ENCODE peak calls at places on chromosomes 2 and 18, in nine cellular contexts. One of them, this sample, is unnamed.

GRCh38 chr2:64410673-64411072 is 43.3 kb upstream of the LGALSL start:
- DNase-seq in GM23248: peak; percentile 9
- DNase-seq in tibial artery: no peak
- DNase-seq in brain microvascular endothelial cell: no peak
- DNase-seq in MM.1S: no peak
- DNase-seq in IMR-90: no peak
- DNase-seq in heart right ventricle: no peak
- DNase-seq in A549: no peak
- DNase-seq in upper lobe of right lung: no peak
- DNase-seq in this sample: no peak

GRCh38 chr2:63950414-63950813 is 68.8 kb downstream of the VPS54 start:
- DNase-seq in GM23248: no peak
- DNase-seq in tibial artery: no peak
- DNase-seq in brain microvascular endothelial cell: no peak
- DNase-seq in MM.1S: no peak
- DNase-seq in IMR-90: no peak
- DNase-seq in heart right ventricle: no peak
- DNase-seq in A549: no peak
- DNase-seq in upper lobe of right lung: no peak
- DNase-seq in this sample: no peak

GRCh38 chr18:22349317-22349898 is 68.3 kb downstream of the CTAGE1 start:
- DNase-seq in GM23248: peak; percentile 27
- DNase-seq in tibial artery: peak; percentile 70
- DNase-seq in brain microvascular endothelial cell: no peak
- DNase-seq in MM.1S: no peak
- DNase-seq in IMR-90: no peak
- DNase-seq in heart right ventricle: no peak
- DNase-seq in A549: no peak
- DNase-seq in upper lobe of right lung: no peak
- DNase-seq in this sample: no peak

GRCh38 chr18:4060427-4061281 is 394.5 kb downstream of the DLGAP1 start:
- DNase-seq in GM23248: no peak
- DNase-seq in tibial artery: no peak
- DNase-seq in brain microvascular endothelial cell: no peak
- DNase-seq in MM.1S: no peak
- DNase-seq in IMR-90: no peak
- DNase-seq in heart right ventricle: no peak
- DNase-seq in A549: no peak
- DNase-seq in upper lobe of right lung: no peak
- DNase-seq in this sample: no peak

GRCh38 chr2:28707592-28707991 is 44.0 kb upstream of the PPP1CB start:
- DNase-seq in GM23248: no peak
- DNase-seq in tibial artery: no peak
- DNase-seq in brain microvascular endothelial cell: no peak
- DNase-seq in MM.1S: no peak
- DNase-seq in IMR-90: no peak
- DNase-seq in heart right ventricle: no peak
- DNase-seq in A549: no peak
- DNase-seq in upper lobe of right lung: no peak
- DNase-seq in this sample: peak; percentile 16

GRCh38 chr2:235820571-235820970 is 326.7 kb downstream of the AGAP1 start:
- DNase-seq in GM23248: peak; percentile 24
- DNase-seq in tibial artery: no peak
- DNase-seq in brain microvascular endothelial cell: no peak
- DNase-seq in MM.1S: no peak
- DNase-seq in IMR-90: peak; percentile 68
- DNase-seq in heart right ventricle: no peak
- DNase-seq in A549: no peak
- DNase-seq in upper lobe of right lung: no peak
- DNase-seq in this sample: no peak

GRCh38 chr18:3540805-3541548 is 91.0 kb downstream of the TGIF1 start:
- DNase-seq in GM23248: no peak
- DNase-seq in tibial artery: no peak
- DNase-seq in brain microvascular endothelial cell: no peak
- DNase-seq in MM.1S: no peak
- DNase-seq in IMR-90: no peak
- DNase-seq in heart right ventricle: no peak
- DNase-seq in A549: no peak
- DNase-seq in upper lobe of right lung: no peak
- DNase-seq in this sample: no peak

GRCh38 chr18:70288851-70289328 is at the start of gene SOCS6:
- DNase-seq in GM23248: peak; percentile 79
- DNase-seq in tibial artery: peak; percentile 73
- DNase-seq in brain microvascular endothelial cell: no peak
- DNase-seq in MM.1S: peak; percentile 72
- DNase-seq in IMR-90: peak; percentile 66
- DNase-seq in heart right ventricle: peak; percentile 77
- DNase-seq in A549: no peak
- DNase-seq in upper lobe of right lung: peak; percentile 89
- DNase-seq in this sample: peak; percentile 86

GRCh38 chr18:41370740-41371623 is 584.1 kb upstream of the PIK3C3 start:
- DNase-seq in GM23248: no peak
- DNase-seq in tibial artery: no peak
- DNase-seq in brain microvascular endothelial cell: no peak
- DNase-seq in MM.1S: no peak
- DNase-seq in IMR-90: no peak
- DNase-seq in heart right ventricle: no peak
- DNase-seq in A549: no peak
- DNase-seq in upper lobe of right lung: no peak
- DNase-seq in this sample: no peak

GRCh38 chr2:3129867-3130266 is 247.8 kb downstream of the EIPR1 start:
- DNase-seq in GM23248: no peak
- DNase-seq in tibial artery: peak; percentile 7
- DNase-seq in brain microvascular endothelial cell: no peak
- DNase-seq in MM.1S: no peak
- DNase-seq in IMR-90: no peak
- DNase-seq in heart right ventricle: no peak
- DNase-seq in A549: no peak
- DNase-seq in upper lobe of right lung: no peak
- DNase-seq in this sample: peak; percentile 34

GRCh38 chr2:166881177-166881576 is 7.1 kb upstream of the XIRP2 start:
- DNase-seq in GM23248: no peak
- DNase-seq in tibial artery: no peak
- DNase-seq in brain microvascular endothelial cell: no peak
- DNase-seq in MM.1S: no peak
- DNase-seq in IMR-90: peak; percentile 76
- DNase-seq in heart right ventricle: no peak
- DNase-seq in A549: no peak
- DNase-seq in upper lobe of right lung: no peak
- DNase-seq in this sample: no peak

GRCh38 chr18:21598726-21599584 is 1.5 kb downstream of the ESCO1 start:
- DNase-seq in GM23248: peak; percentile 6
- DNase-seq in tibial artery: no peak
- DNase-seq in brain microvascular endothelial cell: no peak
- DNase-seq in MM.1S: no peak
- DNase-seq in IMR-90: no peak
- DNase-seq in heart right ventricle: no peak
- DNase-seq in A549: peak; percentile 56
- DNase-seq in upper lobe of right lung: no peak
- DNase-seq in this sample: peak; percentile 73

GRCh38 chr2:173708757-173709156 is 256.4 kb downstream of the SP3 start:
- DNase-seq in GM23248: no peak
- DNase-seq in tibial artery: no peak
- DNase-seq in brain microvascular endothelial cell: no peak
- DNase-seq in MM.1S: no peak
- DNase-seq in IMR-90: peak; percentile 1
- DNase-seq in heart right ventricle: no peak
- DNase-seq in A549: no peak
- DNase-seq in upper lobe of right lung: no peak
- DNase-seq in this sample: no peak

GRCh38 chr18:76824136-76824676 is 1.8 kb downstream of the ZNF236 start:
- DNase-seq in GM23248: no peak
- DNase-seq in tibial artery: no peak
- DNase-seq in brain microvascular endothelial cell: no peak
- DNase-seq in MM.1S: no peak
- DNase-seq in IMR-90: no peak
- DNase-seq in heart right ventricle: no peak
- DNase-seq in A549: no peak
- DNase-seq in upper lobe of right lung: no peak
- DNase-seq in this sample: no peak
- H3K4me3 ChIP-seq in GM23248: peak overlapping the region; percentile 81
- H3K4me3 ChIP-seq in tibial artery: no peak overlapping the region
- H3K4me3 ChIP-seq in brain microvascular endothelial cell: peak overlapping the region; percentile 79
- H3K4me3 ChIP-seq in MM.1S: no peak overlapping the region
- H3K4me3 ChIP-seq in IMR-90: no peak overlapping the region
- H3K4me3 ChIP-seq in heart right ventricle: peak overlapping the region; percentile 71
- H3K4me3 ChIP-seq in A549: peak overlapping the region; percentile 71
- H3K4me3 ChIP-seq in upper lobe of right lung: peak overlapping the region; percentile 71
- H3K4me3 ChIP-seq in this sample: no peak overlapping the region

DNA sequence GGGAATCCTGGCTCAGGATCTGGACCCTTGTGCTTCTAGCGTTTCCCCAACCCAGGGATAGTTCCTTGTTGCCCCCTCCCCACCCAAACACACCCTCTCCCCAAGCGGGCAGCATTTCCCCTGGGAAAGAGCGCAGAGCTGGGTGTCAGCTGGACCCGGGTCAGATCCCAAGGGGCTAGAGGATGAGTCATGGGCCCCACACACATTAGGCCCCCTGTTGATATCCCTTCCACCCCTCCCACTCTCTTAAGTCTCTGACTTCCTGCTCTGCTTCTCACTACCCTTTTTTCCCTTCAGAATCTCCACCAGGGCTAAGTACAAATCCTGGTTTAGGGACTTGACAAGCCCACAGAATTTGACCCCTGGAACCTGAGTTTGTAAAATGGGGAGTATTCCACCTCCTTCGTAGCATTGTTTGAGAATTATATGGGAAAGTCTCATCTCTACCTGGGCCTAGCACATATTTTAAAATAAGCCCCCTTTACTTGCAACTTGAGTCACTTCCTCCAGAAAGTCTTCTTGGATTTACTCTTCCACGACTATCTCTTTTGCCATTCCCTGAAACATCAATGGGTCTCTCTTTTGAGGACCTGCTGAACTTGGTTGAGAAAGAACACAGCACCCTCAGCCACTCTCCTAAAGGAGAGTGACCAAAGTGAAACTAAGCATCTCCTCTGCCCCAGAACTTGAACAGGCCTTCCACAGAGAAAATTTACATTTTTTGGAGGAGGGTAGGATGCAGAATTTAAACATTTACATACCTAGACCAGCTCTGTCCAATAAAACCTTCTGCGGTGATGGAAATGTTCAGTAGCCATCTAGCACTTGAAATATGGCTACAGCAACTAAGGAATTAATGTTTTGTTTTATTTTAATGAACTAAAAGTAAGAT is 4.7 kb downstream of the RTKN start:
- DNase-seq in GM23248: no peak
- DNase-seq in tibial artery: no peak
- DNase-seq in brain microvascular endothelial cell: peak; percentile 48
- DNase-seq in MM.1S: no peak
- DNase-seq in IMR-90: no peak
- DNase-seq in heart right ventricle: no peak
- DNase-seq in A549: no peak
- DNase-seq in upper lobe of right lung: no peak
- DNase-seq in this sample: peak; percentile 46
- H3K4me3 ChIP-seq in GM23248: no peak overlapping the region
- H3K4me3 ChIP-seq in tibial artery: no peak overlapping the region
- H3K4me3 ChIP-seq in brain microvascular endothelial cell: no peak overlapping the region
- H3K4me3 ChIP-seq in MM.1S: no peak overlapping the region
- H3K4me3 ChIP-seq in IMR-90: no peak overlapping the region
- H3K4me3 ChIP-seq in heart right ventricle: no peak overlapping the region
- H3K4me3 ChIP-seq in A549: no peak overlapping the region
- H3K4me3 ChIP-seq in upper lobe of right lung: no peak overlapping the region
- H3K4me3 ChIP-seq in this sample: no peak overlapping the region

GRCh38 chr2:233853883-233854240 is 473 bp downstream of the HJURP start:
- DNase-seq in GM23248: no peak
- DNase-seq in tibial artery: peak; percentile 51
- DNase-seq in brain microvascular endothelial cell: no peak
- DNase-seq in MM.1S: no peak
- DNase-seq in IMR-90: no peak
- DNase-seq in heart right ventricle: no peak
- DNase-seq in A549: no peak
- DNase-seq in upper lobe of right lung: no peak
- DNase-seq in this sample: no peak

GRCh38 chr2:233853353-233853752 is 982 bp downstream of the HJURP start:
- DNase-seq in GM23248: peak; percentile 24
- DNase-seq in tibial artery: no peak
- DNase-seq in brain microvascular endothelial cell: no peak
- DNase-seq in MM.1S: no peak
- DNase-seq in IMR-90: no peak
- DNase-seq in heart right ventricle: no peak
- DNase-seq in A549: peak; percentile 34
- DNase-seq in upper lobe of right lung: no peak
- DNase-seq in this sample: no peak

GRCh38 chr2:233854241-233854981 is at the start of gene HJURP:
- DNase-seq in GM23248: peak; percentile 98
- DNase-seq in tibial artery: peak; percentile 96
- DNase-seq in brain microvascular endothelial cell: peak; percentile 95
- DNase-seq in MM.1S: peak; percentile 96
- DNase-seq in IMR-90: peak; percentile 96
- DNase-seq in heart right ventricle: peak; percentile 89
- DNase-seq in A549: peak; percentile 97
- DNase-seq in upper lobe of right lung: peak; percentile 93
- DNase-seq in this sample: peak; percentile 95

GRCh38 chr2:233856184-233856583 is 1.8 kb upstream of the HJURP start:
- DNase-seq in GM23248: no peak
- DNase-seq in tibial artery: no peak
- DNase-seq in brain microvascular endothelial cell: no peak
- DNase-seq in MM.1S: no peak
- DNase-seq in IMR-90: no peak
- DNase-seq in heart right ventricle: no peak
- DNase-seq in A549: no peak
- DNase-seq in upper lobe of right lung: no peak
- DNase-seq in this sample: no peak

DNA sequence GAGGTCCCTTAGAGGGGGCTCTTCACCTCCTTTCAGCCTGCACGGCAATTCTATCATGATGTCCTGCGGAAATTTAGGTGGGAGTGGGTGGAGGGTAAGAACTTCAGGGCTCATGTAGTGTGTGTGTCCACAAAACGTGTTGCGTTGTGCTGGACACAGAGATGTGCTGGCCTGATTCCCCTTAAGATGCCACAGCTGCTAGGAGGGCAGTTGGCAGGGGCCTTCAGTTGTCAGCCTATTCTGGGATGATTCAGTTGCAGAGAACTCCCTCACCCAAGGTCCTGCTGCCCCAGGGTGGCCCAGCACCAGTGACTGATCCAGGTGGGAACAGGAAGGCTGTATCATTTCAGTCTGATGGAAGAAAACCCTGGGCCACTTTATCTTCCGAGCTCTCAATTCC is 1.0 kb upstream of the HJURP start:
- DNase-seq in GM23248: no peak
- DNase-seq in tibial artery: no peak
- DNase-seq in brain microvascular endothelial cell: no peak
- DNase-seq in MM.1S: no peak
- DNase-seq in IMR-90: no peak
- DNase-seq in heart right ventricle: no peak
- DNase-seq in A549: no peak
- DNase-seq in upper lobe of right lung: no peak
- DNase-seq in this sample: no peak
- H3K4me3 ChIP-seq in GM23248: peak overlapping the region; percentile 95
- H3K4me3 ChIP-seq in tibial artery: no peak overlapping the region
- H3K4me3 ChIP-seq in brain microvascular endothelial cell: no peak overlapping the region
- H3K4me3 ChIP-seq in MM.1S: no peak overlapping the region
- H3K4me3 ChIP-seq in IMR-90: no peak overlapping the region
- H3K4me3 ChIP-seq in heart right ventricle: no peak overlapping the region
- H3K4me3 ChIP-seq in A549: peak overlapping the region; percentile 76
- H3K4me3 ChIP-seq in upper lobe of right lung: no peak overlapping the region
- H3K4me3 ChIP-seq in this sample: no peak overlapping the region

DNA sequence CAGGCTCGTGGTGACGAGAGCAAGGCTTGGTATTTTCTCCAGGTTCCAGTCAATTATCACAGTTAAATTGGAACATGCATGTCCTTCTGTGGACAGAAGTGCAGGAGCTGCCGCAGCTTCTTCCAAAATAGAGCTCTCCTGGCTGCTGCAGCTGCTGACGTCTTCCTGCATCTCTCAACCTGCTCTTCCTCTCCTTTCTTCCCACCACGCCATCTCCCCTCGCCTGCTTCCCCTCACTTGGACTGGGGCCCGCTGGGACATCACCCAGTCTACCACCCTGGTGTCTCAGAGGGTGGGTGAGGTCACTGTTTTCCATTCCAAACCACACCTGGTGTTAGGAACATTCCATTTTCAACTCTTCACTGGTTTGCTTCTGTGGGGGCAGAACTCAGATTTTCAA is 41.4 kb downstream of the SPP2 start:
- DNase-seq in GM23248: peak; percentile 7
- DNase-seq in tibial artery: no peak
- DNase-seq in brain microvascular endothelial cell: no peak
- DNase-seq in MM.1S: no peak
- DNase-seq in IMR-90: no peak
- DNase-seq in heart right ventricle: no peak
- DNase-seq in A549: no peak
- DNase-seq in upper lobe of right lung: no peak
- DNase-seq in this sample: no peak
- H3K4me3 ChIP-seq in GM23248: no peak overlapping the region
- H3K4me3 ChIP-seq in tibial artery: no peak overlapping the region
- H3K4me3 ChIP-seq in brain microvascular endothelial cell: no peak overlapping the region
- H3K4me3 ChIP-seq in MM.1S: no peak overlapping the region
- H3K4me3 ChIP-seq in IMR-90: no peak overlapping the region
- H3K4me3 ChIP-seq in heart right ventricle: no peak overlapping the region
- H3K4me3 ChIP-seq in A549: no peak overlapping the region
- H3K4me3 ChIP-seq in upper lobe of right lung: no peak overlapping the region
- H3K4me3 ChIP-seq in this sample: no peak overlapping the region

This sample was measured in spleen.